ENCODE peak calls at places on chromosomes 5 and 9, in five cellular contexts. E is AG09309, V is type B pancreatic cell, X is neural progenitor cell, P is MM.1S. Y is an unnamed sample.

GRCh38 chr9:111052831-111053230 is 14.6 kb upstream of the LPAR1 start:
- DNase-seq in E (no peak), V (no peak), X (no peak), P (no peak), Y (no peak)

GRCh38 chr9:34551751-34552605 is 29.2 kb upstream of the ENHO start:
- DNase-seq in E (no peak), V (no peak), X (no peak), P (no peak), Y (no peak)

GRCh38 chr9:89544280-89544664 is 46.4 kb upstream of the SEMA4D start:
- DNase-seq in E (no peak), V (no peak), X (no peak), P (no peak), Y (no peak)

GRCh38 chr5:149320791-149321330 is 24.4 kb upstream of the GRPEL2 start:
- DNase-seq in E (peak), V (no peak), X (peak), P (no peak), Y (peak)

GRCh38 chr5:172583931-172584511 is 57.0 kb upstream of the NEURL1B start:
- DNase-seq in E (no peak), V (no peak), X (no peak), P (no peak), Y (no peak)

GRCh38 chr9:4349841-4350418 is 50.1 kb upstream of the GLIS3 start:
- DNase-seq in E (no peak), V (no peak), X (peak), P (no peak), Y (no peak)

GRCh38 chr5:11494340-11494739 is 409.9 kb downstream of the CTNND2 start:
- DNase-seq in E (no peak), V (no peak), X (no peak), P (no peak), Y (no peak)

GRCh38 chr9:99433555-99433954 is 211.5 kb downstream of the SEC61B start:
- DNase-seq in E (no peak), V (no peak), X (no peak), P (no peak), Y (no peak)

GRCh38 chr5:57494104-57495098 is 11.8 kb upstream of the ACTBL2 start:
- DNase-seq in E (peak), V (no peak), X (no peak), P (peak), Y (peak)

GRCh38 chr5:178424141-178424855 is 165.9 kb downstream of the COL23A1 start:
- DNase-seq in E (no peak), V (no peak), X (no peak), P (no peak), Y (peak)

GRCh38 chr5:132238169-132238744 is 10.6 kb upstream of the P4HA2 start:
- DNase-seq in E (no peak), V (peak), X (peak), P (peak), Y (no peak)

GRCh38 chr5:149060325-149060724 is 2.5 kb downstream of the SH3TC2 start:
- DNase-seq in E (no peak), V (no peak), X (no peak), P (no peak), Y (no peak)

GRCh38 chr9:114779352-114779845 is 26.4 kb downstream of the TNFSF15 start:
- DNase-seq in E (no peak), V (no peak), X (no peak), P (no peak), Y (peak)

GRCh38 chr5:59760798-59761348 is 132.7 kb downstream of the PDE4D start:
- DNase-seq in E (no peak), V (no peak), X (no peak), P (no peak), Y (no peak)

GRCh38 chr5:102971693-102972293 is 148.1 kb downstream of the GIN1 start:
- DNase-seq in E (no peak), V (no peak), X (peak), P (peak), Y (no peak)
- TF ChIP-seq CTCF in E (peak), V (peak), X (peak), P (peak), Y (peak)

GRCh38 chr5:123035320-123035949 is 1.1 kb downstream of the PPIC start:
- DNase-seq in E (no peak), V (no peak), X (peak), P (peak), Y (no peak)
- TF ChIP-seq CTCF in E (no peak), V (no peak), X (no peak), P (no peak), Y (no peak)

GRCh38 chr5:62308439-62308838 is 2.4 kb downstream of the KIF2A start:
- DNase-seq in E (no peak), V (no peak), X (no peak), P (no peak), Y (no peak)

GRCh38 chr5:62306494-62307363 is 723 bp downstream of the KIF2A start:
- DNase-seq in E (no peak), V (no peak), X (peak), P (peak), Y (peak)

GRCh38 chr5:62307364-62307689 is 1.3 kb downstream of the KIF2A start:
- DNase-seq in E (no peak), V (no peak), X (no peak), P (no peak), Y (no peak)

GRCh38 chr5:62305358-62305714 is 670 bp upstream of the KIF2A start:
- DNase-seq in E (no peak), V (no peak), X (no peak), P (no peak), Y (no peak)

GRCh38 chr5:62305715-62306493 is at the start of gene KIF2A:
- DNase-seq in E (peak), V (peak), X (peak), P (peak), Y (peak)
- TF ChIP-seq CTCF in E (no peak), V (peak), X (no peak), P (no peak), Y (peak)

GRCh38 chr5:159262472-159262858 is 625 bp upstream of the UBLCP1 start:
- DNase-seq in E (no peak), V (no peak), X (no peak), P (no peak), Y (no peak)

GRCh38 chr5:159258361-159258760 is 4.7 kb upstream of the UBLCP1 start:
- DNase-seq in E (no peak), V (no peak), X (no peak), P (no peak), Y (no peak)

GRCh38 chr5:159262859-159263568 is at the start of gene UBLCP1:
- DNase-seq in E (peak), V (peak), X (peak), P (peak), Y (peak)

GRCh38 chr5:159257007-159257406 is 6.1 kb upstream of the UBLCP1 start:
- DNase-seq in E (no peak), V (no peak), X (no peak), P (no peak), Y (no peak)

DNA sequence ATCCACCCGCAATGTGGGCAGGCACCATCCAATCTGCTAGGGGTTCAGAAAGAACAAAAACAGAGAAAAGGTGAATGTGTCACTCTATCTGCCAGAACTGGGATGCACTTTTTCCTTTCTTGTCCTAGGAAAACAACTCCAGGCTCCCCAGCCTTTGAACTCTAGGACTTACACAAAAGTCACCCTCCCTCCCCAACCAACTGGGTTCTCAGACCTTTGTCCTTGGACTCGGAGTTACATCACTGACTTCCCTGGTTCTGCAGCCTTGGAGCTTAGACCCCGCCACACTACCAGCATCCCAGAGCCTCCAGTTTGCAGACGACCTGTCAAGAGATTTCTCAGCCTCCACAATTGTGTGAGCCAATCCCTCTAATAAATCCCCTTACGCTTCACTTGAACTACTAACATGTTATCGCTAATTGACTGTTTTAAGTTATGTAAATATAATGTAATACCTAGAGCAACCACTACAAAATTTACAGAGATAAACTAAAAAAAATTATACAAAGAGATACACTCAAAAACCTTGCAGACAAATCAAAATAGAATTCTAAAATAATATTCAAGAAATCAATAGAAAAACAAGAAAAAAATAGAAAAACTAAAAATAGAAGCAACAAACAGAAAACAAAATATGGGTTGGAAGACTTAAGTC is 5.3 kb upstream of the UBLCP1 start:
- DNase-seq in E (no peak), V (no peak), X (peak), P (no peak), Y (no peak)
- TF ChIP-seq CTCF in E (no peak), V (peak), X (no peak), P (no peak), Y (no peak)

GRCh38 chr9:123225374-123225813 is 43.0 kb downstream of the STRBP start:
- DNase-seq in E (peak), V (no peak), X (peak), P (peak), Y (no peak)
- TF ChIP-seq CTCF in E (peak), V (peak), X (peak), P (peak), Y (peak)

Y was measured in osteocyte.